ENCODE peak calls at places on chromosomes 3 and 15, in eight cellular contexts. O is upper lobe of right lung, U is fibroblast of lung, H is tibial artery, M is ascending aorta, P is SJSA1, D is iPS DF 6.9, E is NT2/D1. K is an unnamed sample.

GRCh38 chr15:81410318-81410753 is 36.3 kb upstream of the TMC3 start:
- DNase-seq in O (no peak), U (peak; percentile 94), H (peak; percentile 75), M (no peak), P (peak; percentile 66), D (peak; percentile 75), E (peak; percentile 83), K (peak; percentile 74)

GRCh38 chr15:57732526-57733331 is 26.2 kb downstream of the POLR2M start:
- DNase-seq in O (no peak), U (peak; percentile 67), H (no peak), M (no peak), P (peak; percentile 55), D (no peak), E (no peak), K (peak; percentile 79)

GRCh38 chr15:40392986-40393948 is 10.7 kb downstream of the KNSTRN start:
- DNase-seq in O (no peak), U (peak; percentile 70), H (no peak), M (no peak), P (no peak), D (no peak), E (no peak), K (no peak)

GRCh38 chr3:54353547-54354339 is 231.4 kb downstream of the CACNA2D3 start:
- DNase-seq in O (no peak), U (no peak), H (no peak), M (no peak), P (no peak), D (no peak), E (no peak), K (peak; percentile 17)

GRCh38 chr3:37536033-37536432 is 325.6 kb upstream of the CTDSPL start:
- DNase-seq in O (no peak), U (no peak), H (peak; percentile 79), M (no peak), P (no peak), D (no peak), E (no peak), K (no peak)

GRCh38 chr15:74182131-74182530 is 8.6 kb downstream of the ISLR start:
- DNase-seq in O (peak; percentile 38), U (no peak), H (no peak), M (peak; percentile 4), P (no peak), D (no peak), E (no peak), K (no peak)

GRCh38 chr3:86245360-86245759 is 745.6 kb downstream of the VGLL3 start:
- DNase-seq in O (no peak), U (peak; percentile 19), H (no peak), M (no peak), P (no peak), D (no peak), E (peak; percentile 5), K (peak; percentile 16)

GRCh38 chr3:3170998-3171397 is 8.5 kb downstream of the CRBN start:
- DNase-seq in O (no peak), U (peak; percentile 48), H (no peak), M (no peak), P (no peak), D (no peak), E (peak; percentile 11), K (no peak)

GRCh38 chr15:90871097-90871715 is 2.8 kb downstream of the FURIN start:
- DNase-seq in O (peak; percentile 81), U (peak; percentile 28), H (no peak), M (no peak), P (peak; percentile 76), D (no peak), E (no peak), K (no peak)

GRCh38 chr3:50436063-50436674 is 67.3 kb downstream of the CACNA2D2 start:
- DNase-seq in O (peak; percentile 88), U (peak; percentile 6), H (no peak), M (no peak), P (no peak), D (peak; percentile 55), E (peak; percentile 42), K (peak; percentile 87)

GRCh38 chr3:51937611-51938450 is 3.9 kb downstream of the RRP9 start:
- DNase-seq in O (peak; percentile 48), U (no peak), H (peak; percentile 60), M (no peak), P (no peak), D (no peak), E (no peak), K (no peak)

GRCh38 chr3:123629747-123630047 is 44.8 kb upstream of the HACD2 start:
- DNase-seq in O (no peak), U (no peak), H (no peak), M (no peak), P (no peak), D (no peak), E (no peak), K (no peak)

GRCh38 chr3:31225923-31226322 is 306.8 kb upstream of the STT3B start:
- DNase-seq in O (no peak), U (no peak), H (no peak), M (no peak), P (no peak), D (no peak), E (no peak), K (no peak)

GRCh38 chr15:76330281-76330680 is 6.3 kb upstream of the ISL2 start:
- DNase-seq in O (no peak), U (peak; percentile 66), H (no peak), M (no peak), P (peak; percentile 36), D (no peak), E (no peak), K (peak; percentile 78)

GRCh38 chr3:186510374-186511079 is 33.7 kb downstream of the CRYGS start:
- DNase-seq in O (no peak), U (peak; percentile 13), H (no peak), M (no peak), P (no peak), D (no peak), E (no peak), K (no peak)

GRCh38 chr3:39178553-39178952 is 13.8 kb downstream of the XIRP1 start:
- DNase-seq in O (no peak), U (peak; percentile 40), H (no peak), M (no peak), P (no peak), D (no peak), E (no peak), K (no peak)

GRCh38 chr3:13642597-13642996 is 93.7 kb downstream of the FBLN2 start:
- DNase-seq in O (no peak), U (peak; percentile 8), H (no peak), M (no peak), P (no peak), D (no peak), E (no peak), K (no peak)

GRCh38 chr3:177711637-177712036 is 514.4 kb upstream of the TBL1XR1 start:
- DNase-seq in O (no peak), U (no peak), H (no peak), M (no peak), P (no peak), D (no peak), E (no peak), K (no peak)

GRCh38 chr3:101312545-101312944 is 7.8 kb downstream of the IMPG2 start:
- DNase-seq in O (no peak), U (no peak), H (no peak), M (no peak), P (no peak), D (no peak), E (no peak), K (no peak)

GRCh38 chr3:191593486-191593885 is 132.5 kb downstream of the PYDC2 start:
- DNase-seq in O (no peak), U (no peak), H (no peak), M (no peak), P (no peak), D (no peak), E (no peak), K (no peak)

GRCh38 chr3:73470851-73471250 is 153.9 kb downstream of the PDZRN3 start:
- DNase-seq in O (no peak), U (no peak), H (no peak), M (no peak), P (no peak), D (no peak), E (no peak), K (no peak)

GRCh38 chr15:68187559-68187958 is 17.6 kb downstream of the CALML4 start:
- DNase-seq in O (no peak), U (peak; percentile 90), H (no peak), M (no peak), P (peak; percentile 41), D (no peak), E (no peak), K (no peak)
- H3K4me3 ChIP-seq in O (no peak overlapping the region), U (no peak overlapping the region), H (peak overlapping the region; percentile 12), M (no peak overlapping the region), P (no peak overlapping the region), D (no peak overlapping the region), E (no peak overlapping the region), K (no peak overlapping the region)

GRCh38 chr15:66716668-66717025 is 14.6 kb downstream of the SMAD6 start:
- DNase-seq in O (no peak), U (no peak), H (no peak), M (no peak), P (no peak), D (no peak), E (no peak), K (no peak)
- H3K4me1 ChIP-seq in O (peaks cover 56% of the 10 kb centered on the region), U (peaks cover 10% of the 10 kb centered on the region), H (peaks cover 53% of the 10 kb centered on the region), M (peaks cover 59% of the 10 kb centered on the region), P (peaks cover 80% of the 10 kb centered on the region), D (no peaks in the 10 kb centered on the region), E (peaks cover 36% of the 10 kb centered on the region), K (peaks cover 10% of the 10 kb centered on the region)

GRCh38 chr3:95522449-95522848 is 1291.9 kb upstream of the EPHA6 start:
- DNase-seq in O (no peak), U (no peak), H (no peak), M (no peak), P (no peak), D (no peak), E (no peak), K (no peak)

DNA sequence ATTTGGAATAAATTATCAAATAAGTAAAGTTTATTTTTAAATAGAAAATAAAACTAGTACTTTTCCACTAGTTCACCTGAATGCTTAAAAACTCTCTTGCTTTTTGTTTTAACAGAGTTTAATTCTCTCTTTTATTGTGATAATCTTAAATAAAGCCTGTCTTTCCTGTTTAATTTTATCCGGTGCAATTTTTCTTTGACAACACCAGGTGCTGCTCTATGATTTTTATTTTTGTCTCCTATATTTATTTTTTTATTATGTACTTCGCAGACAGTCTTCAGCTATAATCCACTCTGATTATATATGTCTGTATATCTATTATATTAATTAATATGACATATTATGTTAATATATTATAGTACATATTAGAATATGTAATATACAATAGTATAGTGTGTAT is 1293.0 kb upstream of the EPHA6 start:
- DNase-seq in O (no peak), U (no peak), H (no peak), M (no peak), P (no peak), D (no peak), E (no peak), K (no peak)
- H3K4me3 ChIP-seq in O (no peak overlapping the region), U (no peak overlapping the region), H (no peak overlapping the region), M (no peak overlapping the region), P (no peak overlapping the region), D (no peak overlapping the region), E (no peak overlapping the region), K (no peak overlapping the region)

DNA sequence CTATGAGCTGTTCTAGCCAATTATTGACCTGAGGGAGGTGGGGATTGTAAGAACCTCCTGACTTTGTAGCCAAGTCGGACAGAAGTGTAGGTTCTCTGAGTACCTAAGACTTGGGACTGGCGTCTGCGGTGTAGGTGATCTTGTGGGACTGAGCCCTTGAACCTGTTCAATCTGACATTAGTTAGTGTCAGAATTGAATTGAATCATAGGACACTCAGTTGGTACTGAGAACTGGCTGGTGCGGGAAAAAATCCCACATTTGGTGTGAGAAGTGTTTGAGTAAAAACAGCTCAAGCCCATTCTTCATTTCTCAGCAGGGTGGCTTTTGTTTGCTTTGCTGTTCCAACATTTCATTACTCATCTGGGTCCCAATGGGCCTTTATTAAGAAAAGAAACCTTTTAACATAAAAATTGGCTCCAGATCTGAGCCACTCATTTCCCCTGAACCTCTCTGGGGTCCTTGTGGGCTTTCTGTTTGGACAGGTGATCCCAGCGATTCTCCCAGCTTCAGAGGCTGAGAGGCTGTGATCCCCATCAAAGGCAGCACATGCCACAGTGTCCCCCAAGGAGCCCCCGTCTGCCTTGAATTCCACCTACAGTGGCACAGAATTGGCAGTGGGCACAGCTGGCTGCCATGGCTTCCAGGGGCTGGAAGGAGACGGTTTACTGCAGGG is 150.8 kb downstream of the TJP1 start:
- DNase-seq in O (no peak), U (peak; percentile 22), H (no peak), M (no peak), P (peak; percentile 67), D (no peak), E (no peak), K (peak; percentile 23)
- H3K4me1 ChIP-seq in O (peaks cover 3% of the 10 kb centered on the region), U (peaks cover 9% of the 10 kb centered on the region), H (peaks cover 19% of the 10 kb centered on the region), M (peaks cover 3% of the 10 kb centered on the region), P (peaks cover 58% of the 10 kb centered on the region), D (peaks cover 2% of the 10 kb centered on the region), E (no peaks in the 10 kb centered on the region), K (no peaks in the 10 kb centered on the region)